ENCODE peak calls at places on chromosomes 2 and 18, in eight cellular contexts. A is adrenal gland, I is upper lobe of right lung, W is adipocyte, C is AG09309, P is astrocyte, Y is NT2/D1, B is GM12878. D is an unnamed sample.

GRCh38 chr2:205086689-205087088 is 541.4 kb downstream of the PARD3B start:
- DNase-seq in A (no peak), Y (no peak), P (peak; percentile 9), W (no peak), C (peak; percentile 13), I (no peak), B (no peak), D (no peak)

GRCh38 chr2:190563109-190563508 is 28.6 kb upstream of the NEMP2 start:
- DNase-seq in C (no peak), Y (no peak), A (no peak), I (no peak), P (no peak), W (no peak), B (no peak), D (no peak)

GRCh38 chr2:182915369-182916326 is 49.2 kb upstream of the FRZB start:
- DNase-seq in C (peak; percentile 62), B (no peak), P (peak; percentile 92), A (peak; percentile 45), W (peak; percentile 75), I (no peak), Y (no peak), D (no peak)

GRCh38 chr2:178908810-178909209 is 101.6 kb upstream of the TTN start:
- DNase-seq in B (no peak), A (no peak), C (no peak), P (no peak), I (no peak), Y (no peak), W (no peak), D (no peak)

GRCh38 chr2:237451582-237452469 is 35.2 kb upstream of the MLPH start:
- DNase-seq in P (no peak), C (no peak), I (peak; percentile 56), A (no peak), Y (no peak), B (no peak), W (no peak), D (no peak)

GRCh38 chr2:25567406-25567805 is 106.0 kb downstream of the DTNB start:
- DNase-seq in P (peak; percentile 38), C (peak; percentile 37), B (peak; percentile 67), W (peak; percentile 78), Y (no peak), A (no peak), I (no peak), D (no peak)

GRCh38 chr18:35581555-35582309 is at the start of gene GALNT1:
- DNase-seq in B (no peak), C (no peak), Y (no peak), W (peak; percentile 62), P (no peak), A (peak; percentile 26), I (peak; percentile 72), D (no peak)

GRCh38 chr2:146094185-146094584 is 1574.3 kb upstream of the ZEB2 start:
- DNase-seq in C (no peak), A (no peak), B (no peak), W (no peak), I (no peak), P (no peak), Y (no peak), D (no peak)

GRCh38 chr18:46324556-46324955 is 220.4 kb downstream of the HAUS1 start:
- DNase-seq in A (no peak), C (peak; percentile 13), W (peak; percentile 48), Y (no peak), B (no peak), P (peak; percentile 64), I (no peak), D (no peak)

GRCh38 chr2:88824951-88825350 is 133.5 kb downstream of the RPIA start:
- DNase-seq in I (no peak), A (no peak), B (no peak), W (no peak), Y (no peak), C (no peak), P (no peak), D (no peak)

GRCh38 chr2:124333789-124334188 is 308.7 kb downstream of the CNTNAP5 start:
- DNase-seq in C (no peak), P (no peak), Y (no peak), A (no peak), I (no peak), B (no peak), W (no peak), D (no peak)

GRCh38 chr2:20468549-20469500 is 22.0 kb downstream of the RHOB start:
- DNase-seq in C (no peak), Y (no peak), P (no peak), I (peak; percentile 39), B (no peak), A (no peak), W (no peak), D (no peak)

GRCh38 chr2:234670052-234670451 is 173.2 kb upstream of the ARL4C start:
- DNase-seq in I (no peak), P (peak; percentile 92), C (peak; percentile 57), W (peak; percentile 69), Y (no peak), B (no peak), A (no peak), D (no peak)

GRCh38 chr2:158130832-158131473 is 29.3 kb downstream of the UPP2 start:
- DNase-seq in C (no peak), B (no peak), P (no peak), I (no peak), W (no peak), Y (no peak), A (no peak), D (no peak)

GRCh38 chr2:158134055-158134454 is 32.4 kb downstream of the UPP2 start:
- DNase-seq in Y (no peak), W (no peak), B (no peak), A (no peak), I (no peak), P (no peak), C (no peak), D (no peak)

GRCh38 chr2:158134655-158135054 is 33.0 kb downstream of the UPP2 start:
- DNase-seq in B (no peak), A (no peak), W (no peak), I (no peak), P (no peak), Y (no peak), C (no peak), D (no peak)

GRCh38 chr2:158131483-158131912 is 29.8 kb downstream of the UPP2 start:
- DNase-seq in Y (no peak), W (no peak), C (no peak), I (no peak), P (no peak), A (no peak), B (no peak), D (no peak)

GRCh38 chr2:158131919-158132566 is 30.4 kb downstream of the UPP2 start:
- DNase-seq in B (no peak), A (no peak), Y (no peak), I (no peak), C (no peak), W (no peak), P (no peak), D (no peak)
- H3K4me3 ChIP-seq in B (no peak overlapping the region), A (no peak overlapping the region), Y (no peak overlapping the region), I (no peak overlapping the region), C (no peak overlapping the region), W (no peak overlapping the region), P (no peak overlapping the region), D (no peak overlapping the region)

DNA sequence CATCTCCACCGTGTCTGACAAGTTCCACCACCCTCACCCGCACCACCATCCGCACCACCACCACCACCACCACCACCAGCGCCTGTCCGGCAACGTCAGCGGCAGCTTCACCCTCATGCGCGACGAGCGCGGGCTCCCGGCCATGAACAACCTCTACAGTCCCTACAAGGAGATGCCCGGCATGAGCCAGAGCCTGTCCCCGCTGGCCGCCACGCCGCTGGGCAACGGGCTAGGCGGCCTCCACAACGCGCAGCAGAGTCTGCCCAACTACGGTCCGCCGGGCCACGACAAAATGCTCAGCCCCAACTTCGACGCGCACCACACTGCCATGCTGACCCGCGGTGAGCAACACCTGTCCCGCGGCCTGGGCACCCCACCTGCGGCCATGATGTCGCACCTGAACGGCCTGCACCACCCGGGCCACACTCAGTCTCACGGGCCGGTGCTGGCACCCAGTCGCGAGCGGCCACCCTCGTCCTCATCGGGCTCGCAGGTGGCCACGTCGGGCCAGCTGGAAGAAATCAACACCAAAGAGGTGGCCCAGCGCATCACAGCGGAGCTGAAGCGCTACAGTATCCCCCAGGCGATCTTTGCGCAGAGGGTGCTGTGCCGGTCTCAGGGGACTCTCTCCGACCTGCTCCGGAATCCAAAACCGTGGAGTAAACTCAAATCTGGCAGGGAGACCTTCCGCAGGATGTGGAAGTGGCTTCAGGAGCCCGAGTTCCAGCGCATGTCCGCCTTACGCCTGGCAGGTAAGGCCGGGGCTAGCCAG is 1.2 kb downstream of the ONECUT2 start:
- DNase-seq in P (no peak), Y (no peak), I (no peak), C (no peak), A (no peak), B (no peak), W (no peak), D (no peak)
- H3K4me3 ChIP-seq in P (no peak overlapping the region), Y (peak overlapping the region; percentile 24), I (no peak overlapping the region), C (no peak overlapping the region), A (no peak overlapping the region), B (no peak overlapping the region), W (no peak overlapping the region), D (peak overlapping the region; percentile 36)

DNA sequence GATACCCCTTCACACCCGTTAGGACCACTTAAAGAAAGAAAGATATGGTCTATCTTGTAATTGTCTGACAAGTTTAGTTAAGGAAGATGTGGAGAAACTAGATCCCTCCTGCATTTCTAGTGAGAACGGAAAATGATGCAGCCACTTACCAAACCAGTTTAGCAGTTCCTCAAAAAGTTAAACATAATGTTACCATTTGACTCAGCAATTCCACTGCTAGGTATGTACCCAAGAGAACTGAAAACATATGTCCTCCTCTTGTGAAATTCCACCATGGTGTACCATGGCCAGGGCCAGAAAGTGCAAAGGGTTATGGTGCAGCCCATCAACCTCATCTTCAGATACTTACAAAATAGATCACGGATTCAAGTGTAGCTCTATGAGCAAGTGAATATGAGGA is 79.0 kb upstream of the ID2 start:
- DNase-seq in P (no peak), B (peak; percentile 60), A (no peak), W (peak; percentile 77), Y (no peak), C (no peak), I (no peak), D (no peak)
- H3K4me3 ChIP-seq in P (no peak overlapping the region), B (no peak overlapping the region), A (no peak overlapping the region), W (no peak overlapping the region), Y (no peak overlapping the region), C (no peak overlapping the region), I (no peak overlapping the region), D (no peak overlapping the region)

GRCh38 chr2:1708476-1709334 is 35.6 kb downstream of the PXDN start:
- DNase-seq in I (peak; percentile 59), W (no peak), A (no peak), Y (no peak), P (no peak), B (no peak), C (no peak), D (no peak)

GRCh38 chr2:1705557-1706076 is 38.7 kb downstream of the PXDN start:
- DNase-seq in P (no peak), I (peak; percentile 58), B (no peak), C (no peak), A (no peak), Y (no peak), W (no peak), D (no peak)

GRCh38 chr2:1709335-1709605 is 35.0 kb downstream of the PXDN start:
- DNase-seq in Y (no peak), B (no peak), A (no peak), I (no peak), P (no peak), W (no peak), C (no peak), D (no peak)

GRCh38 chr2:1709970-1710560 is 34.2 kb downstream of the PXDN start:
- DNase-seq in Y (no peak), A (no peak), W (no peak), C (no peak), I (no peak), B (no peak), P (no peak), D (no peak)

GRCh38 chr2:1707771-1708351 is 36.5 kb downstream of the PXDN start:
- DNase-seq in B (no peak), C (no peak), Y (peak; percentile 90), P (peak; percentile 93), I (peak; percentile 71), W (peak; percentile 88), A (peak; percentile 71), D (no peak)
- H3K4me3 ChIP-seq in B (no peak overlapping the region), C (no peak overlapping the region), Y (no peak overlapping the region), P (peak overlapping the region; percentile 6), I (no peak overlapping the region), W (peak overlapping the region; percentile 60), A (no peak overlapping the region), D (peak overlapping the region; percentile 55)

D was measured in thoracic aorta.